ENCODE peak calls at places on chromosome 5, in seven cellular contexts. C, D, E, U, K, F and N are unnamed samples.

GRCh38 chr5:58108507-58108906 is 351.4 kb downstream of the PLK2 start:
- DNase-seq in C (no peak), D (no peak), E (no peak), U (no peak), K (no peak), F (no peak), N (no peak)

GRCh38 chr5:72281764-72282499 is 38.1 kb downstream of the MRPS27 start:
- DNase-seq in C (peak; percentile 72), D (no peak), E (no peak), U (peak; percentile 89), K (no peak), F (no peak), N (no peak)

GRCh38 chr5:143063175-143063970 is 293.2 kb downstream of the ARHGAP26 start:
- DNase-seq in C (no peak), D (no peak), E (no peak), U (peak; percentile 81), K (no peak), F (peak; percentile 50), N (peak; percentile 35)

GRCh38 chr5:77369566-77369965 is 122.5 kb downstream of the WDR41 start:
- DNase-seq in C (no peak), D (no peak), E (no peak), U (peak; percentile 43), K (no peak), F (no peak), N (no peak)

GRCh38 chr5:153902026-153902425 is 136.7 kb downstream of the FAM114A2 start:
- DNase-seq in C (no peak), D (no peak), E (no peak), U (no peak), K (no peak), F (no peak), N (no peak)

GRCh38 chr5:157915638-157916037 is 56.7 kb upstream of the CLINT1 start:
- DNase-seq in C (peak; percentile 82), D (no peak), E (peak; percentile 64), U (peak; percentile 6), K (no peak), F (peak; percentile 96), N (peak; percentile 64)

GRCh38 chr5:106254784-106255183 is 1416.0 kb downstream of the EFNA5 start:
- DNase-seq in C (no peak), D (no peak), E (no peak), U (no peak), K (peak; percentile 63), F (no peak), N (no peak)

GRCh38 chr5:179166886-179167841 is 107.0 kb downstream of the ZNF354C start:
- DNase-seq in C (no peak), D (peak; percentile 15), E (peak; percentile 57), U (peak; percentile 18), K (peak; percentile 88), F (no peak), N (peak; percentile 13)

GRCh38 chr5:169696621-169697517 is 59.8 kb downstream of the DOCK2 start:
- DNase-seq in C (peak; percentile 59), D (no peak), E (no peak), U (no peak), K (no peak), F (no peak), N (no peak)

GRCh38 chr5:52181403-52181802 is 606.3 kb upstream of the ITGA1 start:
- DNase-seq in C (no peak), D (no peak), E (no peak), U (no peak), K (no peak), F (no peak), N (no peak)

GRCh38 chr5:1516615-1517601 is 6.9 kb downstream of the LPCAT1 start:
- DNase-seq in C (peak; percentile 38), D (peak; percentile 33), E (peak; percentile 21), U (peak; percentile 66), K (peak; percentile 55), F (peak; percentile 44), N (no peak)

GRCh38 chr5:173123416-173123815 is 20.9 kb upstream of the BNIP1 start:
- DNase-seq in C (no peak), D (no peak), E (no peak), U (no peak), K (no peak), F (peak; percentile 68), N (no peak)